ENCODE peak calls at places on chromosomes 4 and X, in eight cellular contexts. Z is right atrium auricular region; X is CD8-positive, alpha-beta memory T cell; F is mesendoderm; G is cardiac muscle cell; A is heart right ventricle; N is tibial nerve; S is SJSA1. I is an unnamed sample. For H3K36me3, the result is how much of the 10 kb centered on the place peaks cover.

GRCh38 chrX:78673256-78673655 is 14.1 kb upstream of the RTL3 start:
- DNase-seq in Z (no peak), X (no peak), F (no peak), G (no peak), A (no peak), N (no peak), S (no peak), I (peak)

GRCh38 chr4:187127456-187127855 is 403.8 kb upstream of the FAT1 start:
- DNase-seq in Z (no peak), X (no peak), F (no peak), G (no peak), A (no peak), N (no peak), S (no peak), I (no peak)

GRCh38 chrX:49987651-49988050 is 65.3 kb downstream of the CLCN5 start:
- DNase-seq in Z (no peak), X (no peak), F (no peak), G (no peak), A (no peak), N (no peak), S (no peak), I (no peak)

GRCh38 chr4:119337010-119337409 is 15.1 kb upstream of the FABP2 start:
- DNase-seq in Z (no peak), X (no peak), F (no peak), G (no peak), A (no peak), N (no peak), S (no peak), I (no peak)

GRCh38 chrX:145843196-145843595 is 25.6 kb downstream of the SLITRK2 start:
- DNase-seq in Z (no peak), X (no peak), F (peak), G (peak), A (no peak), N (no peak), S (no peak), I (no peak)

GRCh38 chr4:123031664-123032063 is 109.3 kb upstream of the NUDT6 start:
- DNase-seq in Z (no peak), X (no peak), F (no peak), G (no peak), A (no peak), N (no peak), S (no peak), I (no peak)

GRCh38 chr4:20273793-20274192 is 22.1 kb downstream of the SLIT2 start:
- DNase-seq in Z (no peak), X (no peak), F (peak), G (no peak), A (no peak), N (no peak), S (no peak), I (no peak)

GRCh38 chr4:169142390-169142789 is 128.4 kb downstream of the SH3RF1 start:
- DNase-seq in Z (no peak), X (no peak), F (no peak), G (no peak), A (no peak), N (no peak), S (no peak), I (no peak)

GRCh38 chrX:28225508-28225907 is 244.3 kb upstream of the DCAF8L1 start:
- DNase-seq in Z (no peak), X (no peak), F (no peak), G (no peak), A (no peak), N (no peak), S (no peak), I (no peak)

GRCh38 chrX:69321006-69321655 is 155.9 kb upstream of the PJA1 start:
- DNase-seq in Z (peak), X (no peak), F (no peak), G (no peak), A (no peak), N (no peak), S (no peak), I (no peak)

GRCh38 chrX:118179161-118179560 is 62.6 kb upstream of the KLHL13 start:
- DNase-seq in Z (no peak), X (no peak), F (no peak), G (no peak), A (no peak), N (no peak), S (no peak), I (no peak)
- H3K4me3 ChIP-seq in Z (no peak), X (no peak), F (no peak), G (no peak), A (no peak), N (no peak), S (no peak), I (no peak)

GRCh38 chr4:150773729-150774449 is 191.9 kb downstream of the MAB21L2 start:
- DNase-seq in Z (no peak), X (no peak), F (peak), G (no peak), A (no peak), N (no peak), S (no peak), I (no peak)
- H3K36me3 ChIP-seq in Z (under half), X (under half), F (under half), G (under half), A (under half), N (under half), S (under half), I (under half)

GRCh38 chrX:133985164-133986007 is at the start of gene GPC3:
- DNase-seq in Z (no peak), X (peak), F (peak), G (peak), A (peak), N (no peak), S (peak), I (peak)
- H3K4me3 ChIP-seq in Z (peak), X (no peak), F (no peak), G (peak), A (peak), N (peak), S (peak), I (no peak)

GRCh38 chr4:145843651-145844050 is 95.0 kb downstream of the ZNF827 start:
- DNase-seq in Z (no peak), X (no peak), F (no peak), G (no peak), A (no peak), N (no peak), S (no peak), I (no peak)

GRCh38 chr4:145840801-145841200 is 97.8 kb downstream of the ZNF827 start:
- DNase-seq in Z (no peak), X (no peak), F (no peak), G (no peak), A (no peak), N (no peak), S (no peak), I (no peak)

GRCh38 chr4:145845118-145845517 is 93.5 kb downstream of the ZNF827 start:
- DNase-seq in Z (no peak), X (no peak), F (no peak), G (no peak), A (no peak), N (no peak), S (no peak), I (no peak)

GRCh38 chr4:145842224-145842887 is 96.3 kb downstream of the ZNF827 start:
- DNase-seq in Z (no peak), X (no peak), F (no peak), G (no peak), A (no peak), N (no peak), S (no peak), I (no peak)

DNA sequence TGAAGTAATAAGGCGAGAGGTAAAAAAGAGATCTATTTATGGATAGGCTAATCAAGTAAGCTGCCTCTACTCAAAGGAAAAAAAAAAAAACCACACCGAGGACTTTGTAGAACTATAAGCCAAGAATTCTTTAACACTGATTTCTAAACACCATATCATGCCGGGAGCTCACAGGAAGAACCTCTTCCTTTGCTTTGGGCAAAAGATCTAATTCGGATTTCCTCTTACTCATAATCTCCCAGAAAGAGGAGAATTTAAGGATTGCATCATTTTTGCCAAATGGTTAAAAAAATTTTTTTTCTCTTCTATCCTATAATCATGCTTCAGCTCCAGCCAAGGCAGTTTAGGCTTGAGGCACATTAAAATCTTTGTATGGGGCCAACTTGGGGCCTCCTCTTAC is 95.5 kb downstream of the ZNF827 start:
- DNase-seq in Z (no peak), X (no peak), F (no peak), G (no peak), A (no peak), N (no peak), S (no peak), I (no peak)
- H3K36me3 ChIP-seq in Z (under half), X (under half), F (under half), G (under half), A (under half), N (under half), S (half or more), I (under half)

GRCh38 chr4:8050555-8051206 is 107.9 kb downstream of the ABLIM2 start:
- DNase-seq in Z (peak), X (no peak), F (peak), G (peak), A (peak), N (peak), S (no peak), I (peak)

GRCh38 chr4:8048856-8049686 is 109.4 kb upstream of the AFAP1 start:
- DNase-seq in Z (no peak), X (no peak), F (peak), G (no peak), A (no peak), N (no peak), S (no peak), I (no peak)

GRCh38 chr4:8051644-8052043 is 107.0 kb downstream of the ABLIM2 start:
- DNase-seq in Z (no peak), X (no peak), F (no peak), G (no peak), A (no peak), N (no peak), S (no peak), I (no peak)

GRCh38 chr4:8052160-8052691 is 106.4 kb downstream of the ABLIM2 start:
- DNase-seq in Z (no peak), X (no peak), F (no peak), G (no peak), A (no peak), N (no peak), S (no peak), I (no peak)

GRCh38 chr4:8050180-8050554 is 108.4 kb downstream of the ABLIM2 start:
- DNase-seq in Z (no peak), X (no peak), F (no peak), G (no peak), A (no peak), N (no peak), S (no peak), I (no peak)
- H3K4me3 ChIP-seq in Z (no peak), X (no peak), F (no peak), G (no peak), A (no peak), N (no peak), S (no peak), I (no peak)

GRCh38 chr4:128830906-128831525 is 21.5 kb downstream of the JADE1 start:
- DNase-seq in Z (no peak), X (no peak), F (no peak), G (no peak), A (no peak), N (no peak), S (peak), I (no peak)

GRCh38 chr4:128832253-128832641 is 22.7 kb downstream of the JADE1 start:
- DNase-seq in Z (no peak), X (no peak), F (peak), G (no peak), A (no peak), N (no peak), S (no peak), I (no peak)

GRCh38 chr4:128827280-128827679 is 17.8 kb downstream of the JADE1 start:
- DNase-seq in Z (no peak), X (no peak), F (no peak), G (no peak), A (no peak), N (no peak), S (no peak), I (no peak)

GRCh38 chr4:128835498-128836222 is 26.2 kb downstream of the JADE1 start:
- DNase-seq in Z (peak), X (no peak), F (no peak), G (no peak), A (peak), N (no peak), S (no peak), I (peak)

GRCh38 chr4:128831526-128832252 is 22.2 kb downstream of the JADE1 start:
- DNase-seq in Z (no peak), X (no peak), F (peak), G (no peak), A (no peak), N (no peak), S (peak), I (no peak)
- H3K36me3 ChIP-seq in Z (under half), X (under half), F (under half), G (under half), A (under half), N (under half), S (under half), I (under half)

DNA sequence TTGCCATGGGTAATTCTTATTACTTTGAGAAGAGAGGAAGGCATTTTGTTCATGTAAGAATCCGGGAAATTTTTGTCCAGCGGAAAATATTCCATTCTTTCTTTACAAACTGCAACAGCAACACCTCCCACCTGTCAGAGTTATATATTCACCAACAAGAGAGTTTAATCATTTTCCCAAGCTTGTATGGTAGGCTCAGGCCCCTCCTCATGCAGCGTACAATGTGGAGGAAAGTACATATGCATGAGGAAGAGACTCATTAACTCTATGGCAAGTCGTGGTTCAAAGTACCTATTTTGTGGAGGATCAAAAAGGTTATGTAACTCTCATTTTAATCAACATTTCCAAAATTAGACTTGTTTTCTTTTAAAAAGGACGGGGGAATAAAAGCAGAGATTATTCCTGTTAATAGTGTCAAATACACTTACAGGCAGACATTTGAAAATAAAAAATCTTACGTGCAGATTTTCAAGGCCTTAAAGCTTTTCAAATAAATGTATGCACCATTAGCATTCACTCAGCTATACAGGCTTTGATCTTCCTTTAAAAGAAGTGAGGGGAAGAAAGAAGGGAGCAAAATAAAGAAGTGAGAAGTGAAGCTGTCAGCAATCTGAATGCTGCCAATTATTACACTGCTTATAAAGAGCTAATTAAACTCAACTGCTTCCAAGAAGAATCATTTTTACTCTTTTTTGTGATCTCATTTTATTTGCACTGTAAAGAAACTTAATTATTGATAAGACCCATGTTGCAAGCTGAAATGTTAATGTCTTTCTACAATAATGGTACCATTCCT is 204.8 kb downstream of the FAT4 start:
- DNase-seq in Z (no peak), X (no peak), F (no peak), G (no peak), A (no peak), N (no peak), S (no peak), I (no peak)
- H3K4me3 ChIP-seq in Z (no peak), X (no peak), F (no peak), G (no peak), A (no peak), N (no peak), S (no peak), I (no peak)

GRCh38 chr4:1899149-1900086 is 28.2 kb downstream of the NSD2 start:
- DNase-seq in Z (peak), X (peak), F (peak), G (peak), A (peak), N (peak), S (peak), I (peak)
- H3K36me3 ChIP-seq in Z (under half), X (under half), F (under half), G (under half), A (under half), N (under half), S (under half), I (under half)